ENCODE peak calls at places on chromosome 3, in four cellular contexts. R, S, E and J are unnamed samples. For H3K4me1, the result is how much of the 10 kb centered on the place peaks cover.

GRCh38 chr3:140198242-140198641 is 263.3 kb downstream of the CLSTN2 start:
- DNase-seq in R (no peak), S (no peak), E (no peak), J (no peak)

GRCh38 chr3:13023251-13024055 is 49.8 kb downstream of the IQSEC1 start:
- DNase-seq in R (no peak), S (no peak), E (peak), J (peak)

GRCh38 chr3:46314517-46314916 is 39.4 kb upstream of the CCR2 start:
- DNase-seq in R (no peak), S (no peak), E (no peak), J (no peak)

GRCh38 chr3:149634573-149634972 is 23.3 kb downstream of the WWTR1 start:
- DNase-seq in R (no peak), S (no peak), E (no peak), J (no peak)

GRCh38 chr3:32873491-32874130 is 55.8 kb downstream of the TRIM71 start:
- DNase-seq in R (no peak), S (no peak), E (no peak), J (no peak)

GRCh38 chr3:32399030-32399620 is 7.5 kb downstream of the CMTM7 start:
- DNase-seq in R (no peak), S (no peak), E (peak), J (no peak)

GRCh38 chr3:152688313-152688712 is 146.6 kb upstream of the P2RY1 start:
- DNase-seq in R (no peak), S (no peak), E (no peak), J (no peak)

GRCh38 chr3:129690406-129690805 is 83.9 kb upstream of the PLXND1 start:
- DNase-seq in R (no peak), S (peak), E (peak), J (no peak)

GRCh38 chr3:86787091-86787490 is 203.9 kb downstream of the VGLL3 start:
- DNase-seq in R (no peak), S (no peak), E (peak), J (no peak)

GRCh38 chr3:48015451-48016182 is 599 bp downstream of the MAP4 start:
- DNase-seq in R (no peak), S (no peak), E (peak), J (no peak)

GRCh38 chr3:48012659-48013058 is 3.6 kb downstream of the MAP4 start:
- DNase-seq in R (no peak), S (no peak), E (no peak), J (no peak)

GRCh38 chr3:48016336-48016973 is at the start of gene MAP4:
- DNase-seq in R (no peak), S (no peak), E (peak), J (no peak)

GRCh38 chr3:48013288-48013980 is 2.8 kb downstream of the MAP4 start:
- DNase-seq in R (no peak), S (peak), E (peak), J (no peak)

DNA sequence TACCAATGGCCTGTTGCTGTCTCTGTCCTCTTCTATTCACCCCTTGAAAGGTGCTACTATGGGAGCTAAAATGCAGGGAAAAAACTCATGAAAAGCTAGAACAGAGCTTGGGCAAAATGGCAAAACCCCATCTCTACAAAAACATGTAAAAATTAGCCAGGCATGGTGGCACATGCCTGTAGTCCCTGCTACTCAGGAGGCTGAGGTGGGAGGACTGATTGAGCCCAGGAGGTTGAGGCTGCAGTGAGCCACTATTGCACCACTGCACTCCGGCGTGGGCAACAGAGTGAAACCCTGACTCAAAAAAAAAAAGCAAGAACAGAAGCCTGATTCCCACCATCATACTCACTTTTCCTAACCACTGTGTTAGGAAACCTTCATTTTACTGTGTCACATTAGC is 1.9 kb downstream of the MAP4 start:
- DNase-seq in R (no peak), S (no peak), E (no peak), J (no peak)
- H3K4me1 ChIP-seq in R (half or more), S (under half), E (under half), J (under half)

GRCh38 chr3:165713479-165713878 is 123.7 kb downstream of the BCHE start:
- DNase-seq in R (no peak), S (no peak), E (no peak), J (no peak)
- TF ChIP-seq POLR2A in R (no peak), S (no peak), E (no peak), J (no peak)

DNA sequence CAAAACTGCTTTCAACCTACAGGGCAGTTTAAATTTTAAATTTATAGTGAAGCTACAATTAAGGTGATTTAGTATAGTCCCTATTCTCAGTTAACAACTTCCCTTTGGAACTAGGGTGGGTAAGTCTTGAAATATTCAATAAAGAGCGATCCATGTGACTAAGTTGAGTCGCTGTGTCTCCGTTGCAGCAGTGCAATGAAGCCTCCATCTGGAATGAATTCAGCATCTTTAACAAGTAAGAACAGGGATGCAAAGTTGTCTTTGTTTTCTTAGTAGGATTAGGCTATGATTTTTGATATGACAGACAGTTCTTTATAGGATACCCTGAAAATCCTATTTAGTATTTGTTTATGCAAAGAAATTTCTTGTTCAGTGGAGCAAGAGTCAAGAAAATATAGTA is 52.6 kb downstream of the RBMS3 start:
- DNase-seq in R (no peak), S (no peak), E (peak), J (no peak)
- H3K4me1 ChIP-seq in R (half or more), S (under half), E (under half), J (under half)

DNA sequence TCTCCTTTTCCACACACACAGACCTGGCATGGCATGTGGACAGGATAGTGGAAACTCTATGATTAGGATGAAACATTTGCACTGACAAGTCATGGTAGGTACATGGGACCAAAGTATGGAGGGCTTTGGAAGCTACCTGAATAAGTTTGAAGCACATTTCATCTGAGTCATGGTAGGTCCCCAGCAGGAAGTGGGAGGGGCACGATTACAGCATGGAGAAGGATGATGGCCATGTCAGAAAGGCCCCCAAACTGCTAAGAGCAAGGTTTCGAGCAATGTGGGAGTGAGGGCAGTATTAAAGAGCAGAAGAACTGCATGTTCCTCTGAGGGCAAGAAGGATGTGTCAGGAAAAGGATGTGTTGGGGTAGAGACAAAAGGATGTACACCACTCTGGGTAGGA is 51.5 kb upstream of the CSTA start:
- DNase-seq in R (no peak), S (no peak), E (no peak), J (no peak)
- TF ChIP-seq POLR2A in R (no peak), S (no peak), E (no peak), J (no peak)

DNA sequence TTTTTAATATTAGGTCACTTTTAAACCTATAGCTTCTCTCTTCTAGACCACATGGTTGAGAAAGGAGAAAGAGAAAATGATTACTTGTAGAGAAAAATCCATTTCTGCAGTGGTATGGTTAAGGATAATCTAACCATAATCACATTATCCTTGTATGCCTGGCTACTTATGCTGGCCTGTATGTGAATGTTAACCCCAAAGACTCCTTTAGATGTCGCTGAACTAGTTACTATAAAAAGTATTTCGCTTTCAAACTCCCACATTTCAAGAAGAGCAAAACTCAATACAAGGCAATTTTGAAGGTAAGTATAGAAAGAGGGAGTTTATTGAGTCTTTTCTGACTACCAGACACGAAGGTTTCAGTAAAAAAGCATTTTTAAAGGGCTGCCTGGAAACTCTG is 2.2 kb downstream of the KCTD6 start:
- DNase-seq in R (no peak), S (no peak), E (no peak), J (no peak)
- H3K4me1 ChIP-seq in R (half or more), S (under half), E (under half), J (half or more)

DNA sequence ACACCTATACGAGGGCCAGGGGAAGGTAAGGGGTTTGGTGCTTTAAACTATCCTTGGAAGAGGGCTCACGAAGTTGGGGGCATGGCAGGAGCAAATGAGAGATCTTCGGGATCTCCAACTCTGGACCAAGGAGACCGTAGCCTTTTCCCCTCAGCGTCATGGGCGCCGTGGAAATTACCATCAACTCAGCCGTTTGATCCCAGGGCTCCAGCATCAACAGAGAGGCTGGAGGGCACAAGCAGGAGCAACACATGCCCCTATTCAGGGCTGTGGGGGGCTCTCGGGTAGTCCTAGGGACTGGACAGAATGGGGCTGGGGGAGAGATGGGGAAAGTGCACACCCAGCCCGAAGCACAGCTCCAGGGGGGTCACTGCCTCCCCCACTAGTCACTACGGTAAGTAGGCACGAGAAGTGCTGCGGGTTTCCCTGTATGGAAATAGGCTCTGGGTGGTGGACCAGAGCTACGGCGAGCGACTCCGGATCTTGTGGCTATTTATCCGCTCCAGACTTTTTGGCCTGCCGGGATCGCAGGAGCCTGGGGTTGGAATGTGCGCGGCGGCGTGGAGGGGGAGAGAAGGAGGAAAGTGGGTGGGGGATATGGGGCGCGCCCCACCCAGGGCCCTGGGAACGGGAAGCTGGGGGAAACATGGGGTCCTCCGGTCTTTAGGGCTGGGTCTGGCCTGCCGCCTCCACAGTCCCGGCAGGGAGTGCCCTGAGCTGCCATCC is 539 bp upstream of the LAMB2 start:
- DNase-seq in R (no peak), S (peak), E (peak), J (no peak)
- TF ChIP-seq POLR2A in R (no peak), S (no peak), E (peak), J (no peak)